ENCODE peak calls at places on chromosomes 4 and X, in five cellular contexts. Z is RCC 7860; T is Calu3; S is stimulated activated naive B cell treated with anti-CD40 and anti-IgM and Interleukin-4, amounts not matched to agents 10 μg/mL and 1 μg/mL and 100 μg/mL, for 72 hours; V is EH. I is an unnamed sample.

GRCh38 chrX:72121381-72121780 is 10.3 kb downstream of the RTL5 start:
- DNase-seq in Z (peak; percentile 45), T (no peak), S (no peak), V (peak; percentile 82), I (no peak)

GRCh38 chr4:141155586-141155985 is 22.3 kb upstream of the RNF150 start:
- DNase-seq in Z (no peak), T (no peak), S (no peak), V (peak; percentile 43), I (no peak)

GRCh38 chr4:15234585-15235126 is 193.2 kb upstream of the C1QTNF7 start:
- DNase-seq in Z (no peak), T (no peak), S (no peak), V (peak; percentile 98), I (no peak)

GRCh38 chrX:151776113-151776790 is 41.7 kb downstream of the CNGA2 start:
- DNase-seq in Z (no peak), T (no peak), S (no peak), V (no peak), I (no peak)

GRCh38 chrX:38192007-38192625 is 28.6 kb downstream of the SRPX start:
- DNase-seq in Z (no peak), T (peak; percentile 28), S (no peak), V (peak; percentile 38), I (no peak)

GRCh38 chr4:179097741-179098140 is 1655.5 kb upstream of the AGA start:
- DNase-seq in Z (no peak), T (peak; percentile 4), S (no peak), V (no peak), I (no peak)

GRCh38 chr4:184514121-184514988 is 40.0 kb upstream of the IRF2 start:
- DNase-seq in Z (peak; percentile 57), T (peak; percentile 7), S (peak; percentile 81), V (peak; percentile 80), I (no peak)

GRCh38 chrX:30657542-30658238 is 4.5 kb downstream of the GK start:
- DNase-seq in Z (no peak), T (no peak), S (no peak), V (peak; percentile 38), I (no peak)

GRCh38 chrX:72566448-72566847 is 6.2 kb downstream of the HDAC8 start:
- DNase-seq in Z (no peak), T (no peak), S (no peak), V (no peak), I (no peak)